ENCODE peak calls at places on chromosome 2, in ten cellular contexts. Q is pancreas; P is activated CD4-positive, alpha-beta T cell treated with anti-CD3 and anti-CD28 coated beads, Interleukin-2, amount 50 U/mL, for 1 hour; T is caudate nucleus; V is iris pigment epithelial cell; E is cardiac fibroblast; J is germinal center; X is Daoy; L is cardiac muscle cell; U is NAMALWA. G is an unnamed sample.
A peak's percentile ranks its signal among the peaks of the same experiment; 100 is the strongest.

GRCh38 chr2:64711260-64711659 is 57.5 kb upstream of the SERTAD2 start:
- DNase-seq in E (peak; percentile 45), T (no peak), P (no peak), L (peak; percentile 35), V (peak; percentile 33), J (no peak), Q (no peak), X (peak; percentile 19), U (no peak), G (no peak)

GRCh38 chr2:175744000-175744399 is 258.1 kb downstream of the LNPK start:
- DNase-seq in U (no peak), E (no peak), J (no peak), V (no peak), Q (no peak), X (no peak), P (no peak), L (no peak), T (no peak), G (no peak)

GRCh38 chr2:119431155-119431975 is at the start of gene TMEM37:
- DNase-seq in U (peak; percentile 71), E (peak; percentile 64), X (peak; percentile 78), L (peak; percentile 91), P (no peak), T (no peak), Q (peak; percentile 78), J (peak; percentile 73), V (peak; percentile 84), G (no peak)

GRCh38 chr2:64262068-64262467 is 117.8 kb upstream of the PELI1 start:
- DNase-seq in P (no peak), T (no peak), V (peak; percentile 42), U (no peak), J (no peak), L (no peak), X (no peak), E (peak; percentile 75), Q (peak; percentile 17), G (no peak)

GRCh38 chr2:219469186-219469724 is 29.4 kb upstream of the GMPPA start:
- DNase-seq in P (no peak), E (peak; percentile 64), V (peak; percentile 60), T (no peak), J (no peak), Q (no peak), X (peak; percentile 88), U (no peak), L (peak; percentile 49), G (peak; percentile 86)

GRCh38 chr2:71454221-71455010 is 1.1 kb downstream of the DYSF start:
- DNase-seq in X (no peak), L (no peak), U (no peak), P (no peak), Q (no peak), V (no peak), E (no peak), J (no peak), T (no peak), G (no peak)

GRCh38 chr2:180829261-180829660 is 151.1 kb upstream of the UBE2E3 start:
- DNase-seq in X (peak; percentile 29), P (no peak), J (no peak), T (no peak), E (peak; percentile 27), V (peak; percentile 4), L (no peak), Q (no peak), U (no peak), G (peak; percentile 61)

GRCh38 chr2:20065885-20066602 is 14.6 kb upstream of the LAPTM4A start:
- DNase-seq in T (no peak), V (peak; percentile 66), U (peak; percentile 19), Q (peak; percentile 62), L (peak; percentile 74), P (no peak), J (no peak), X (peak; percentile 84), E (peak; percentile 79), G (peak; percentile 95)

GRCh38 chr2:144507441-144508161 is 12.3 kb downstream of the ZEB2 start:
- DNase-seq in P (no peak), X (no peak), J (no peak), L (no peak), U (no peak), Q (no peak), V (no peak), T (no peak), E (peak; percentile 53), G (no peak)

GRCh38 chr2:72439892-72440291 is 292.2 kb upstream of the CYP26B1 start:
- DNase-seq in P (no peak), X (no peak), T (no peak), U (no peak), Q (no peak), E (no peak), J (no peak), L (no peak), V (no peak), G (no peak)

GRCh38 chr2:203913947-203914346 is 22.6 kb upstream of the ICOS start:
- DNase-seq in X (no peak), P (no peak), V (no peak), L (no peak), T (no peak), U (no peak), E (no peak), Q (no peak), J (no peak), G (no peak)

GRCh38 chr2:31234690-31235503 is 945 bp downstream of the EHD3 start:
- DNase-seq in J (no peak), V (no peak), T (no peak), E (no peak), Q (no peak), U (no peak), L (no peak), X (no peak), P (no peak), G (no peak)

GRCh38 chr2:179655627-179656026 is 205.8 kb downstream of the ZNF385B start:
- DNase-seq in L (no peak), T (no peak), P (no peak), U (no peak), Q (no peak), V (peak; percentile 47), E (peak; percentile 71), J (no peak), X (no peak), G (peak; percentile 79)

GRCh38 chr2:99425022-99425421 is 64.8 kb downstream of the REV1 start:
- DNase-seq in V (peak; percentile 94), L (peak; percentile 89), Q (peak; percentile 33), U (no peak), P (no peak), E (peak; percentile 95), X (no peak), J (no peak), T (no peak), G (peak; percentile 79)

GRCh38 chr2:71157124-71157802 is 26.8 kb downstream of the MPHOSPH10 start:
- DNase-seq in V (peak; percentile 18), Q (peak; percentile 51), E (peak; percentile 42), T (no peak), U (peak; percentile 75), J (peak; percentile 61), P (peak; percentile 60), L (peak; percentile 50), X (peak; percentile 43), G (peak; percentile 25)

GRCh38 chr2:180983468-180984388 is 3.3 kb downstream of the UBE2E3 start:
- DNase-seq in P (peak; percentile 6), T (no peak), L (peak; percentile 73), J (peak; percentile 31), E (peak; percentile 69), Q (peak; percentile 32), U (peak; percentile 78), X (peak; percentile 49), V (peak; percentile 62), G (peak; percentile 60)

GRCh38 chr2:105595536-105595935 is 149.2 kb upstream of the NCK2 start:
- DNase-seq in J (no peak), V (no peak), E (no peak), L (no peak), X (peak; percentile 71), P (no peak), U (no peak), Q (no peak), T (no peak), G (peak; percentile 74)

G was measured in bronchial epithelial cell.